ENCODE peak calls at places on chromosome 15, in four cellular contexts. M, X, L and J are unnamed samples.

GRCh38 chr15:64582202-64582601 is 121.8 kb downstream of the ZNF609 start:
- DNase-seq in M (no peak), X (no peak), L (no peak), J (no peak)

GRCh38 chr15:66291816-66292215 is 1.6 kb upstream of the DIS3L start:
- DNase-seq in M (no peak), X (no peak), L (no peak), J (no peak)

GRCh38 chr15:63382966-63383710 is 1.5 kb upstream of the CA12 start:
- DNase-seq in M (no peak), X (no peak), L (no peak), J (no peak)

GRCh38 chr15:85533949-85534543 is 153.6 kb downstream of the AKAP13 start:
- DNase-seq in M (peak; percentile 57), X (no peak), L (no peak), J (no peak)

GRCh38 chr15:74790080-74790916 is 8.4 kb downstream of the CSK start:
- DNase-seq in M (peak; percentile 69), X (peak; percentile 82), L (peak; percentile 92), J (no peak)

GRCh38 chr15:77099741-77100463 is 29.0 kb upstream of the TSPAN3 start:
- DNase-seq in M (no peak), X (no peak), L (no peak), J (no peak)

GRCh38 chr15:46309914-46310313 is 675.1 kb downstream of the SQOR start:
- DNase-seq in M (no peak), X (no peak), L (no peak), J (peak; percentile 65)

GRCh38 chr15:28123408-28124023 is 24.4 kb upstream of the OCA2 start:
- DNase-seq in M (peak; percentile 76), X (peak; percentile 45), L (peak; percentile 72), J (peak; percentile 95)

GRCh38 chr15:57994468-57995154 is 70.9 kb downstream of the ALDH1A2 start:
- DNase-seq in M (no peak), X (no peak), L (no peak), J (no peak)

GRCh38 chr15:25987638-25988037 is 124.5 kb upstream of the ATP10A start:
- DNase-seq in M (no peak), X (no peak), L (no peak), J (no peak)

GRCh38 chr15:85284497-85284896 is 95.9 kb upstream of the AKAP13 start:
- DNase-seq in M (no peak), X (no peak), L (peak; percentile 19), J (no peak)

GRCh38 chr15:39125904-39126303 is 455.0 kb upstream of the THBS1 start:
- DNase-seq in M (no peak), X (no peak), L (no peak), J (peak; percentile 76)

GRCh38 chr15:55685292-55685691 is 57.7 kb downstream of the PRTG start:
- DNase-seq in M (no peak), X (no peak), L (no peak), J (no peak)

GRCh38 chr15:59524331-59524731 is 86.3 kb downstream of the FAM81A start:
- DNase-seq in M (peak; percentile 34), X (no peak), L (no peak), J (no peak)

GRCh38 chr15:79197285-79197684 is 85.2 kb upstream of the ANKRD34C start:
- DNase-seq in M (no peak), X (no peak), L (no peak), J (peak; percentile 80)

GRCh38 chr15:44573386-44573785 is 36.4 kb downstream of the EIF3J start:
- DNase-seq in M (no peak), X (no peak), L (no peak), J (no peak)

GRCh38 chr15:66785637-66786036 is 83.6 kb downstream of the SMAD6 start:
- DNase-seq in M (no peak), X (no peak), L (peak; percentile 96), J (no peak)

GRCh38 chr15:92565351-92566125 is 90.0 kb downstream of the FAM174B start:
- DNase-seq in M (no peak), X (no peak), L (no peak), J (no peak)
- H3K4me3 ChIP-seq in M (no peak overlapping the region), X (no peak overlapping the region), L (no peak overlapping the region), J (no peak overlapping the region)

GRCh38 chr15:40762919-40763800 is 708 bp upstream of the GCHFR start:
- DNase-seq in M (peak; percentile 68), X (peak; percentile 56), L (peak; percentile 93), J (no peak)

GRCh38 chr15:40756938-40757337 is 1.9 kb upstream of the RMDN3 start:
- DNase-seq in M (no peak), X (no peak), L (no peak), J (no peak)

GRCh38 chr15:40755821-40756220 is 767 bp upstream of the RMDN3 start:
- DNase-seq in M (no peak), X (no peak), L (no peak), J (no peak)

GRCh38 chr15:40763801-40764765 is at the start of gene GCHFR:
- DNase-seq in M (peak; percentile 87), X (peak; percentile 78), L (peak; percentile 65), J (peak; percentile 91)

DNA sequence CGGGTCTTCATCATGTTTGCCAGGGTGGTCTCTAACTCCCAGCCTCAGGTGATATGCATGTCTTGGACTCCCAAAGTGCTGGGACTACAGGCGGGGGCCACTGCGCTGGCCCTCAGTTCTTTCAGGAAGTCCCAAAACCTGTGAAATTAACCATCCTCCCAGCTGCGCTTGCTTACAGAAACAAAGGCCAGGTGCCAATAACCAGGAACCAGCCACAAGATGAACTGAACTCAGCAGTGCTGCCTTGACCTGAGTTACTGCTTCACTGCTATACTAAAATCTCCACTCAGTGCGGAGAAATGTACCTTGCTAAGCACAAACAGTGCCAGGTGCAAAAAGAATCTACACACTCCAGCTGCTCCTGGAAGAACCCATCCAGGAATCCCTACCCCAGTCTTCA is 3.9 kb upstream of the GCHFR start:
- DNase-seq in M (no peak), X (no peak), L (no peak), J (no peak)
- H3K36me3 ChIP-seq in M (no peaks in the 10 kb centered on the region), X (no peaks in the 10 kb centered on the region), L (peaks cover 1% of the 10 kb centered on the region), J (no peaks in the 10 kb centered on the region)

GRCh38 chr15:52338891-52339290 is 43.3 kb upstream of the MYO5C start:
- DNase-seq in M (no peak), X (no peak), L (no peak), J (no peak)
- H3K4me1 ChIP-seq in M (no peaks in the 10 kb centered on the region), X (peaks cover 19% of the 10 kb centered on the region), L (peaks cover 45% of the 10 kb centered on the region), J (no peaks in the 10 kb centered on the region)

DNA sequence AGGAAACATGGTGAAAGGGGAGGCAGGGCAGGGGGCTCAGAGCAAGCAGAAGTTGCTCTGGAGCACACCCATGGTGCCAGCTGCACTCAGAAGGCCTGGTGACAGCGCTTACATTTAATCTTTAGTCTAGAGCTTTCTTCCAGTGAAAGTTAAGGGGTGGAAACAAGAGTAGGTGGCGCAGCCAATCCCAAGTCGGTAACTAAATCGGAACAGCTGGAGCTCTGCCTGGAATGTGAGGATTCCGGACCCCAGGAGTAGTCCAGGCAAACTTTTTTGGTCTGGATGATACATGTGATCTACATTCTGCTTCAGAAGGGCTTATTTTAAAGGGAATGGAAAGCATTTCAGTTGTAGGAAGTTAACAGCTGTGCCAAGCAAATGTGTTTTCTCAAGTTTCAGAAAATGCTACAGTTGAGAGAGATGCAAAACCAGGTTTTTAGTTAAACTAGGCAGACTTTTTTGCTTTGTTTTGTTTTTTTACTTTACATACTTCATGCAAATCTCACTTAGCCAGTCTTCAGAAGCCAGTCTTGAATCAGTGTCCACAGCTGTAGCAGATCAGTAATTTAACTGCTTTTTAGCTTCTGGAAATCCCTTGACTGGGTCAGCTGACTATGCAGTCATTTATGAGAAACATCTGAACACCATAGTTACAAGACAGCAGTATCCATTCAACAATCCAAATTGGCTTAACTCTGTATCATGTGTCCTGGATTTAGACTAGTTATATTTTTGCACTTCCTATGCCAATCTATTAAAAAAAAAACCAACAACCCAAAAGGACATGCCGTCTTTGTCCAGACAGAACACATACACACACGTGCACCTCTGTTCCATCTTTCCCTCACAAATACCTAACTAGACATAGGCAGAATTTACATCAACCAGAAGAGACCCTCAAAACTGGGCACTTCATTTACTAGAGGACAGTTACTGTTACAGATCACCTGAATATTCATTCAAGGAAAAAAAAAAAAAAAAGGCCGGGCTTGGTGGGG is 33.2 kb downstream of the ZNF106 start:
- DNase-seq in M (peak; percentile 73), X (peak; percentile 70), L (peak; percentile 79), J (peak; percentile 94)
- H3K4me3 ChIP-seq in M (peak overlapping the region; percentile 32), X (peak overlapping the region; percentile 65), L (no peak overlapping the region), J (peak overlapping the region; percentile 48)

DNA sequence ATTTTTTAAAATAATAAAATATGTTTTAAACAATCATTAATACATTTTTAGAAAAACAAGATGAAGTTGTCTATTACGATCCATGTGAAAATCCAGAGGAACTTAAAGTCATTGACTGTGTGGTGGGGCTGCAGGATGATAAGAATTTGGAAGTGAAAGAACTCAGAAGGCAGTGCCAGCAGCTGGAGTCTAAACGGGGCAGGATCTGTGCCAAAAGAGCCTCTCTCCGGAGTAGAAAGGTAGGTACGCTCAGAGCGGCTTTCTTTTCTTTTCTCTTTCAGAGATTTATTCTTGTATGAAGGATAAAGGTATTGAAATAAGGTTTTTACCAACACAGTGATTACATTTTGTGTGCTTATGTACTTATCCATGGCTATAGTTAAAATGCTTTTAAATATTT is 13.6 kb downstream of the WHAMM start:
- DNase-seq in M (no peak), X (no peak), L (no peak), J (no peak)
- H3K36me3 ChIP-seq in M (peaks cover 71% of the 10 kb centered on the region), X (peaks cover 96% of the 10 kb centered on the region), L (peaks cover 58% of the 10 kb centered on the region), J (peaks cover 69% of the 10 kb centered on the region)